ENCODE peak calls at places on chromosomes 7 and 10, in ten cellular contexts. K, Q, V, Y, S, N, P, R, H and D are unnamed samples.
A peak's percentile ranks its signal among the peaks of the same experiment; 100 is the strongest.

GRCh38 chr10:6850452-6850851 is 270.4 kb upstream of the PRKCQ start:
- DNase-seq in K (no peak), Q (no peak), V (no peak), Y (no peak), S (no peak), N (no peak), P (no peak), R (no peak), H (no peak), D (no peak)

GRCh38 chr7:70474639-70475234 is 657.2 kb upstream of the GALNT17 start:
- DNase-seq in K (no peak), Q (no peak), V (no peak), Y (no peak), S (no peak), N (no peak), P (no peak), R (no peak), H (no peak), D (no peak)

GRCh38 chr7:64959072-64959747 is 31.6 kb downstream of the ZNF117 start:
- DNase-seq in K (no peak), Q (no peak), V (no peak), Y (no peak), S (no peak), N (no peak), P (no peak), R (no peak), H (no peak), D (no peak)

GRCh38 chr10:95569368-95569767 is 8.2 kb upstream of the SORBS1 start:
- DNase-seq in K (no peak), Q (no peak), V (no peak), Y (no peak), S (no peak), N (no peak), P (no peak), R (no peak), H (no peak), D (no peak)

GRCh38 chr7:150432915-150433892 is 17.2 kb upstream of the GIMAP8 start:
- DNase-seq in K (no peak), Q (no peak), V (no peak), Y (no peak), S (no peak), N (no peak), P (no peak), R (no peak), H (peak; percentile 25), D (no peak)

GRCh38 chr10:132532784-132533560 is 4.6 kb upstream of the INPP5A start:
- DNase-seq in K (no peak), Q (no peak), V (no peak), Y (no peak), S (peak; percentile 76), N (no peak), P (no peak), R (no peak), H (no peak), D (no peak)

GRCh38 chr7:118843456-118843855 is 619.0 kb downstream of the ANKRD7 start:
- DNase-seq in K (no peak), Q (no peak), V (no peak), Y (no peak), S (no peak), N (no peak), P (no peak), R (no peak), H (no peak), D (no peak)

GRCh38 chr7:16851829-16852228 is 30.0 kb downstream of the AGR3 start:
- DNase-seq in K (no peak), Q (no peak), V (no peak), Y (no peak), S (no peak), N (no peak), P (no peak), R (no peak), H (peak; percentile 17), D (no peak)

GRCh38 chr7:40833541-40834234 is 698.9 kb downstream of the SUGCT start:
- DNase-seq in K (no peak), Q (no peak), V (no peak), Y (peak; percentile 10), S (no peak), N (no peak), P (no peak), R (no peak), H (no peak), D (no peak)

GRCh38 chr10:48448796-48449195 is 142.3 kb downstream of the MAPK8 start:
- DNase-seq in K (no peak), Q (no peak), V (no peak), Y (no peak), S (peak; percentile 97), N (no peak), P (no peak), R (no peak), H (no peak), D (no peak)

GRCh38 chr10:131946321-131946751 is 35.4 kb downstream of the BNIP3 start:
- DNase-seq in K (no peak), Q (no peak), V (no peak), Y (no peak), S (peak; percentile 63), N (no peak), P (no peak), R (no peak), H (peak; percentile 71), D (no peak)

GRCh38 chr7:114554781-114555537 is 140.3 kb downstream of the FOXP2 start:
- DNase-seq in K (no peak), Q (no peak), V (no peak), Y (no peak), S (peak; percentile 14), N (no peak), P (peak; percentile 29), R (no peak), H (peak; percentile 1), D (no peak)

GRCh38 chr7:14717711-14718304 is 184.7 kb downstream of the DGKB start:
- DNase-seq in K (no peak), Q (no peak), V (no peak), Y (peak; percentile 59), S (no peak), N (no peak), P (peak; percentile 28), R (no peak), H (no peak), D (no peak)

GRCh38 chr7:24035653-24036414 is 248.2 kb upstream of the NPY start:
- DNase-seq in K (no peak), Q (no peak), V (no peak), Y (no peak), S (no peak), N (no peak), P (no peak), R (no peak), H (no peak), D (no peak)

GRCh38 chr10:102401735-102402511 is 6.4 kb downstream of the NFKB2 start:
- DNase-seq in K (no peak), Q (no peak), V (no peak), Y (no peak), S (peak; percentile 91), N (no peak), P (no peak), R (no peak), H (no peak), D (no peak)